ENCODE peak calls at places on chromosomes 3 and 15, in four cellular contexts. W is heart left ventricle, J is tibial nerve, A is neural progenitor cell. Q is an unnamed sample. For H3K36me3 and H3K4me1, the result is how much of the 10 kb centered on the place peaks cover.

GRCh38 chr15:60423540-60423939 is 25.8 kb upstream of the ANXA2 start:
- DNase-seq in W (no peak), J (no peak), A (peak), Q (no peak)

GRCh38 chr3:155560594-155560993 is 184.3 kb downstream of the PLCH1 start:
- DNase-seq in W (no peak), A (no peak), J (no peak), Q (no peak)

GRCh38 chr15:29844290-29844903 is 22.1 kb upstream of the TJP1 start:
- DNase-seq in A (no peak), J (no peak), W (no peak), Q (no peak)

GRCh38 chr15:69011641-69012040 is 2.9 kb upstream of the NOX5 start:
- DNase-seq in A (no peak), J (no peak), W (no peak), Q (no peak)

GRCh38 chr3:165653130-165653778 is 184.0 kb downstream of the BCHE start:
- DNase-seq in J (no peak), A (no peak), W (no peak), Q (no peak)

GRCh38 chr3:54550216-54550977 is 377.5 kb downstream of the LRTM1 start:
- DNase-seq in W (no peak), J (no peak), A (no peak), Q (no peak)

GRCh38 chr3:129240436-129240835 is 9.0 kb upstream of the COPG1 start:
- DNase-seq in W (peak), J (no peak), A (no peak), Q (no peak)

GRCh38 chr3:72044231-72044935 is 259.4 kb upstream of the PROK2 start:
- DNase-seq in J (no peak), W (no peak), A (no peak), Q (no peak)

GRCh38 chr3:190261740-190262139 is 60.5 kb downstream of the CLDN1 start:
- DNase-seq in A (peak), J (no peak), W (no peak), Q (no peak)

GRCh38 chr15:86677316-86677715 is 597.6 kb downstream of the AGBL1 start:
- DNase-seq in A (peak), W (no peak), J (no peak), Q (no peak)

GRCh38 chr3:107829185-107829584 is 261.6 kb downstream of the CD47 start:
- DNase-seq in J (no peak), A (no peak), W (no peak), Q (no peak)

DNA sequence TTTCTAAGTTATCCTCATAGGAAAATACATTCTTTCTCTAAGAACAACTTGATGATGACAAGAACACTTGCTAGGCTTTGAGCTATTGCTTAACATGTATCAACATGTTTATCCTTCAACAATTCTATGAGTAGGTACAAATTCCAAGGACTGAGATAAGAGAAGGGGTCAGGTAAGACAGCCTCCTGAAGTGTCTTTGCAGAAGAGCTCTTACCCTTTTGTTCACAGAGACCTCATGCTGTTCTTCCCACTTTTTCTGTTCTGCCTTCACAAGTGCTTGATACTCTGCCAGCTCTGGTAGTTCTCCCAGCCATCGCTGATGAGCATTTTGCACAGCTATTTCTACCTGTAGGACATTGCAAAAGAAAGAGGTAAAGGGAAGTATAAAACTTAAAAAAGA is 50.9 kb downstream of the CEP152 start:
- DNase-seq in A (peak), J (no peak), W (no peak), Q (no peak)
- H3K36me3 ChIP-seq in A (under half), J (under half), W (under half), Q (under half)

GRCh38 chr15:96273317-96274086 is 57.0 kb upstream of the NR2F2 start:
- DNase-seq in A (no peak), W (no peak), J (no peak), Q (no peak)
- H3K4me1 ChIP-seq in A (under half), W (under half), J (under half), Q (under half)

DNA sequence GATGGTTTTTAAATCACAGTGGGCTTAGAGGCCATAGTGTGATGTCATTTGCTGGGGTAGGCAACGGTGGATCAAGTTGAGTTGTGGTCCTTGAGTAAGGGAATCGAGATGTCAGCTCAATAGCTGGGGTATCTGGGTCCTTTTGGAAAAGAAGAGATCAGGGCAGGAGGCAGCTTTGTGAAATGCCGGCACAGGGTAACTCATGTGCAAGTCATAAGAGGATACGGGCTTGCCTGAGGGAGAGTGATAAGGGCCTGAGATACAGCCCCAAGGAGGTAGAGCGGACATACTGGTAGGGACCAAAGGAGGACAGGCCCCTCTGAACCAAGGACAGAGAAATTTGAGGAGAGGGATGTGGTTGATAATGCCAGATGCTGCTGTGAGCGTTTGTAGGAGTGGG is 4.2 kb upstream of the FAM131A start:
- DNase-seq in A (no peak), J (no peak), W (peak), Q (no peak)
- H3K36me3 ChIP-seq in A (under half), J (under half), W (half or more), Q (half or more)

GRCh38 chr3:4823385-4823784 is 155.9 kb upstream of the BHLHE40 start:
- DNase-seq in J (no peak), W (no peak), A (no peak), Q (no peak)
- H3K4me1 ChIP-seq in J (under half), W (under half), A (under half), Q (under half)

GRCh38 chr3:143653935-143654334 is 194.3 kb downstream of the SLC9A9 start:
- DNase-seq in W (no peak), A (no peak), J (no peak), Q (no peak)

GRCh38 chr3:143654906-143655305 is 193.4 kb downstream of the SLC9A9 start:
- DNase-seq in A (no peak), W (no peak), J (no peak), Q (no peak)

GRCh38 chr3:143650827-143651226 is 197.4 kb downstream of the SLC9A9 start:
- DNase-seq in A (no peak), J (no peak), W (no peak), Q (no peak)

GRCh38 chr3:143652118-143652517 is 196.2 kb downstream of the SLC9A9 start:
- DNase-seq in J (no peak), A (no peak), W (no peak), Q (no peak)

GRCh38 chr3:143653493-143653892 is 194.8 kb downstream of the SLC9A9 start:
- DNase-seq in W (no peak), J (no peak), A (no peak), Q (no peak)
- H3K36me3 ChIP-seq in W (under half), J (under half), A (under half), Q (under half)

GRCh38 chr3:112775011-112775742 is 71.5 kb downstream of the CD200R1L start:
- DNase-seq in A (no peak), W (peak), J (no peak), Q (no peak)

GRCh38 chr3:112776836-112777235 is 69.8 kb downstream of the CD200R1L start:
- DNase-seq in W (no peak), J (no peak), A (no peak), Q (no peak)

GRCh38 chr3:112774293-112774926 is 72.3 kb downstream of the CD200R1L start:
- DNase-seq in J (no peak), A (no peak), W (no peak), Q (no peak)

GRCh38 chr3:112773864-112774263 is 72.8 kb downstream of the CD200R1L start:
- DNase-seq in J (no peak), W (no peak), A (no peak), Q (no peak)

GRCh38 chr3:112776000-112776399 is 70.7 kb downstream of the CD200R1L start:
- DNase-seq in A (no peak), J (no peak), W (no peak), Q (no peak)
- H3K4me1 ChIP-seq in A (under half), J (under half), W (under half), Q (under half)

DNA sequence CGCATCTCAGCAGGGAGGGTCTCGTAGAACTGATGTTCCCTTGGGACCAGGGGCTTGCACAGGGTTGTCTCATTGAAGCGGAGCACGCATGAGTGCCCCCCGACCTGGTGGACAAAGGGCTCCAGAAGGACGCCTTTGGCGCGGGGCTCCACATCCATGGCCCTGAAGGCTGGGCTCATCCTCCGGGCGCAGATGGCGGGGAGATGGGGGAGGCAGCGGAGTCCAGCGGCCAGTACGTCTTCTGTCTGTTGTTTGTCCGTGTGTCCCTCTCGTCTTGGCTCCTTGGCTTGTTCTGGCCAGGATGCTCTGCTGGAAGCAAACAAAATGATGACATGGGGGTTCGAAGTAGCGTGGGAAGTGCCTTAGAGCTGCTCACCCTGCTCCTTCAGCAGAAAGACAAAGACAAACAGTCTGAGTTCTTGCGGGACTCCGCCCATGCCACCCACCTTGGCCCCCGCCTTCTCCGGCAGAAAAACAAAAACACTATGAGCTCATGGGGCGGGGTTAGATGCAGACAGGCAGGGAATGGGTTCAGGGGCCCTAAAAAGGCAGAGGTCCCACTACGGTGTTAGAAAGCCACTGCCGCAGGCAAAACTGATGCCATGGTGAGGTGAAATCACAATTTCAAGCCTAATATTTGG is 9.5 kb upstream of the NCKIPSD start:
- DNase-seq in A (peak), J (peak), W (peak), Q (peak)
- H3K36me3 ChIP-seq in A (under half), J (under half), W (half or more), Q (half or more)

GRCh38 chr3:46978381-46978780 is 1.1 kb upstream of the NBEAL2 start:
- DNase-seq in J (no peak), W (no peak), A (no peak), Q (peak)
- H3K4me1 ChIP-seq in J (under half), W (under half), A (under half), Q (half or more)

GRCh38 chr3:47035645-47036044 is 56.2 kb downstream of the NBEAL2 start:
- DNase-seq in A (no peak), W (no peak), J (no peak), Q (no peak)

GRCh38 chr3:47036145-47036544 is 56.7 kb downstream of the NBEAL2 start:
- DNase-seq in W (no peak), J (no peak), A (no peak), Q (no peak)

DNA sequence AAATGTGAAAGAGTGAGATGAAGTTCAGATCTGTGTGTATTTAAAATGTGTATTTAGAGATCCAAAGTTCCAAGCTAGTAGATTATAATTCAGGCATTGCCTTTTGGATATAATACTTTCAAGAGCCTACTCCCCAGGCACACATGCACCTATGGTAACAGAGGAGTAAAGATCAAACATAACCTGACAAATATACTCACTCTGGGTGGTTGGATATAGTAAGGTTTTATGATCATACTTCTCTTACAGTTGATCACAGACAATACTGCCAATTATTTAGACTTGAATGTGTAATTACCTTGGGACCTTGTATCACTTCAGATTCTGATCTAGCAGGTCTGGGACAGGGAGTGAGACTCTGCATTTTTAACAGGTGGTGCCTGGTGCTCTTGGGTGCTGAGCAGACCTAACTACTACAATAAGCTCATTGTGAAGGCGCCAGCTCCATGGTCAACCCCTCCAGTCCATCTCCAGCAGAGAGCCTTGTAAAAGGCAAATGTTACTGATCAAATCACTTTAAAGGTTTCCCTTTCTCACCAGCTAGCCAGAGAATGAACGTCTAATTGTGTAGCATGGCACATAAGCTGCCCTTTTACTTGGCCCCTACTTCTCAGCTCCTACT is 55.5 kb downstream of the NBEAL2 start:
- DNase-seq in J (no peak), A (no peak), W (no peak), Q (no peak)
- H3K36me3 ChIP-seq in J (under half), A (under half), W (half or more), Q (half or more)

GRCh38 chr15:62188744-62189143 is 23.7 kb upstream of the C2CD4B start:
- DNase-seq in W (no peak), J (no peak), A (no peak), Q (no peak)

GRCh38 chr15:62183130-62183529 is 18.0 kb upstream of the C2CD4B start:
- DNase-seq in A (no peak), J (no peak), W (no peak), Q (no peak)

GRCh38 chr15:62187425-62187824 is 22.3 kb upstream of the C2CD4B start:
- DNase-seq in J (no peak), A (no peak), W (no peak), Q (no peak)

GRCh38 chr15:62187910-62188309 is 22.8 kb upstream of the C2CD4B start:
- DNase-seq in W (no peak), J (no peak), A (no peak), Q (no peak)

GRCh38 chr15:62186578-62186977 is 21.5 kb upstream of the C2CD4B start:
- DNase-seq in W (no peak), A (no peak), J (no peak), Q (no peak)
- H3K4me1 ChIP-seq in W (under half), A (under half), J (under half), Q (under half)

Q was measured in left ventricle myocardium inferior.